ENCODE peak calls at places on chromosomes 11 and 22, in five cellular contexts. M is T follicular helper cell, W is mucosa of gallbladder, D is posterior cingulate gyrus, E is NCI-H1436. P is an unnamed sample.

GRCh38 chr11:57222239-57222638 is 14.8 kb downstream of the APLNR start:
- DNase-seq in M (no peak), W (no peak), D (no peak), E (no peak), P (no peak)

GRCh38 chr11:85590848-85591483 is 36.2 kb downstream of the DLG2 start:
- DNase-seq in M (no peak), W (no peak), D (no peak), E (peak), P (no peak)

GRCh38 chr11:134358853-134359490 is 27.2 kb downstream of the GLB1L2 start:
- DNase-seq in M (no peak), W (no peak), D (peak), E (no peak), P (no peak)

GRCh38 chr11:68727783-68728182 is 23.5 kb downstream of the TESMIN start:
- DNase-seq in M (no peak), W (no peak), D (no peak), E (no peak), P (no peak)

GRCh38 chr22:30054764-30055069 is 25.5 kb upstream of the HORMAD2 start:
- DNase-seq in M (no peak), W (no peak), D (no peak), E (no peak), P (no peak)

GRCh38 chr11:72251614-72252013 is 7.6 kb upstream of the PHOX2A start:
- DNase-seq in M (no peak), W (no peak), D (no peak), E (no peak), P (no peak)

GRCh38 chr11:569273-569885 is 6.9 kb upstream of the PHRF1 start:
- DNase-seq in M (no peak), W (no peak), D (no peak), E (no peak), P (no peak)

GRCh38 chr11:110761994-110762393 is 49.8 kb upstream of the ARHGAP20 start:
- DNase-seq in M (no peak), W (no peak), D (no peak), E (no peak), P (no peak)

GRCh38 chr11:129620705-129621104 is 194.9 kb upstream of the TMEM45B start:
- DNase-seq in M (no peak), W (no peak), D (no peak), E (no peak), P (no peak)

GRCh38 chr22:41537203-41537602 is 7.1 kb downstream of the POLR3H start:
- DNase-seq in M (no peak), W (no peak), D (no peak), E (no peak), P (no peak)